ENCODE peak calls at places on chromosome 12, in nine cellular contexts. One of them, this sample, is unnamed.

GRCh38 chr12:14880890-14881453 is 4.7 kb downstream of the MGP start:
- DNase-seq in caudate nucleus: no peak
- DNase-seq in stimulated activated naive CD4-positive, alpha-beta T cell: peak; percentile 27
- DNase-seq in cardiac fibroblast: no peak
- DNase-seq in heart right ventricle: no peak
- DNase-seq in heart left ventricle: no peak
- DNase-seq in central memory CD4-positive, alpha-beta T cell: no peak
- DNase-seq in NCI-H1694: no peak
- DNase-seq in upper lobe of right lung: no peak
- DNase-seq in this sample: no peak

GRCh38 chr12:132561784-132562156 is 48.6 kb downstream of the LRCOL1 start:
- DNase-seq in NCI-H1694: no peak
- DNase-seq in cardiac fibroblast: no peak
- DNase-seq in central memory CD4-positive, alpha-beta T cell: no peak
- DNase-seq in heart left ventricle: no peak
- DNase-seq in upper lobe of right lung: no peak
- DNase-seq in caudate nucleus: no peak
- DNase-seq in stimulated activated naive CD4-positive, alpha-beta T cell: no peak
- DNase-seq in heart right ventricle: no peak
- DNase-seq in this sample: no peak

GRCh38 chr12:32305163-32305562 is 94.2 kb upstream of the FGD4 start:
- DNase-seq in central memory CD4-positive, alpha-beta T cell: peak; percentile 10
- DNase-seq in stimulated activated naive CD4-positive, alpha-beta T cell: peak; percentile 29
- DNase-seq in cardiac fibroblast: peak; percentile 72
- DNase-seq in upper lobe of right lung: no peak
- DNase-seq in heart left ventricle: no peak
- DNase-seq in caudate nucleus: no peak
- DNase-seq in heart right ventricle: no peak
- DNase-seq in NCI-H1694: peak; percentile 7
- DNase-seq in this sample: peak; percentile 7

GRCh38 chr12:72547593-72547992 is 275.4 kb downstream of the TRHDE start:
- DNase-seq in heart left ventricle: no peak
- DNase-seq in heart right ventricle: no peak
- DNase-seq in central memory CD4-positive, alpha-beta T cell: no peak
- DNase-seq in NCI-H1694: no peak
- DNase-seq in upper lobe of right lung: no peak
- DNase-seq in cardiac fibroblast: no peak
- DNase-seq in stimulated activated naive CD4-positive, alpha-beta T cell: no peak
- DNase-seq in caudate nucleus: no peak
- DNase-seq in this sample: no peak

GRCh38 chr12:102204025-102204424 is 6.4 kb upstream of the PMCH start:
- DNase-seq in heart right ventricle: no peak
- DNase-seq in heart left ventricle: no peak
- DNase-seq in NCI-H1694: no peak
- DNase-seq in upper lobe of right lung: no peak
- DNase-seq in central memory CD4-positive, alpha-beta T cell: no peak
- DNase-seq in caudate nucleus: no peak
- DNase-seq in stimulated activated naive CD4-positive, alpha-beta T cell: no peak
- DNase-seq in cardiac fibroblast: no peak
- DNase-seq in this sample: no peak

GRCh38 chr12:110006115-110006514 is 6.9 kb downstream of the ANKRD13A start:
- DNase-seq in upper lobe of right lung: no peak
- DNase-seq in NCI-H1694: no peak
- DNase-seq in caudate nucleus: no peak
- DNase-seq in heart left ventricle: no peak
- DNase-seq in cardiac fibroblast: no peak
- DNase-seq in heart right ventricle: no peak
- DNase-seq in central memory CD4-positive, alpha-beta T cell: no peak
- DNase-seq in stimulated activated naive CD4-positive, alpha-beta T cell: no peak
- DNase-seq in this sample: no peak

GRCh38 chr12:125105600-125105999 is 40.4 kb downstream of the AACS start:
- DNase-seq in central memory CD4-positive, alpha-beta T cell: no peak
- DNase-seq in caudate nucleus: no peak
- DNase-seq in upper lobe of right lung: no peak
- DNase-seq in heart right ventricle: no peak
- DNase-seq in cardiac fibroblast: no peak
- DNase-seq in NCI-H1694: no peak
- DNase-seq in heart left ventricle: no peak
- DNase-seq in stimulated activated naive CD4-positive, alpha-beta T cell: no peak
- DNase-seq in this sample: no peak

GRCh38 chr12:130041983-130042812 is 120.1 kb upstream of the FZD10 start:
- DNase-seq in central memory CD4-positive, alpha-beta T cell: no peak
- DNase-seq in cardiac fibroblast: no peak
- DNase-seq in caudate nucleus: peak; percentile 12
- DNase-seq in heart left ventricle: no peak
- DNase-seq in stimulated activated naive CD4-positive, alpha-beta T cell: peak; percentile 61
- DNase-seq in upper lobe of right lung: peak; percentile 75
- DNase-seq in heart right ventricle: peak; percentile 37
- DNase-seq in NCI-H1694: peak; percentile 3
- DNase-seq in this sample: no peak

GRCh38 chr12:51917041-51917590 is 9.8 kb downstream of the ACVRL1 start:
- DNase-seq in stimulated activated naive CD4-positive, alpha-beta T cell: no peak
- DNase-seq in heart left ventricle: no peak
- DNase-seq in NCI-H1694: no peak
- DNase-seq in central memory CD4-positive, alpha-beta T cell: no peak
- DNase-seq in caudate nucleus: no peak
- DNase-seq in upper lobe of right lung: peak; percentile 42
- DNase-seq in heart right ventricle: no peak
- DNase-seq in cardiac fibroblast: no peak
- DNase-seq in this sample: no peak

GRCh38 chr12:123075092-123075491 is 75.8 kb downstream of the PITPNM2 start:
- DNase-seq in stimulated activated naive CD4-positive, alpha-beta T cell: peak; percentile 56
- DNase-seq in heart left ventricle: peak; percentile 44
- DNase-seq in upper lobe of right lung: no peak
- DNase-seq in caudate nucleus: no peak
- DNase-seq in central memory CD4-positive, alpha-beta T cell: no peak
- DNase-seq in cardiac fibroblast: no peak
- DNase-seq in NCI-H1694: no peak
- DNase-seq in heart right ventricle: no peak
- DNase-seq in this sample: no peak

GRCh38 chr12:46131729-46132128 is 137.1 kb downstream of the SLC38A1 start:
- DNase-seq in cardiac fibroblast: peak; percentile 8
- DNase-seq in caudate nucleus: no peak
- DNase-seq in heart right ventricle: no peak
- DNase-seq in upper lobe of right lung: no peak
- DNase-seq in central memory CD4-positive, alpha-beta T cell: no peak
- DNase-seq in heart left ventricle: no peak
- DNase-seq in NCI-H1694: no peak
- DNase-seq in stimulated activated naive CD4-positive, alpha-beta T cell: no peak
- DNase-seq in this sample: no peak

GRCh38 chr12:25250744-25251730 is at the start of gene KRAS:
- DNase-seq in NCI-H1694: peak; percentile 91
- DNase-seq in heart left ventricle: peak; percentile 98
- DNase-seq in upper lobe of right lung: peak; percentile 98
- DNase-seq in stimulated activated naive CD4-positive, alpha-beta T cell: peak; percentile 85
- DNase-seq in cardiac fibroblast: peak; percentile 98
- DNase-seq in caudate nucleus: peak; percentile 93
- DNase-seq in central memory CD4-positive, alpha-beta T cell: peak; percentile 89
- DNase-seq in heart right ventricle: peak; percentile 98
- DNase-seq in this sample: peak; percentile 82

GRCh38 chr12:2582631-2583616 is 211.8 kb upstream of the FKBP4 start:
- DNase-seq in upper lobe of right lung: peak; percentile 84
- DNase-seq in caudate nucleus: no peak
- DNase-seq in cardiac fibroblast: peak; percentile 47
- DNase-seq in heart right ventricle: peak; percentile 82
- DNase-seq in central memory CD4-positive, alpha-beta T cell: peak; percentile 1
- DNase-seq in stimulated activated naive CD4-positive, alpha-beta T cell: peak; percentile 12
- DNase-seq in heart left ventricle: peak; percentile 89
- DNase-seq in NCI-H1694: peak; percentile 56
- DNase-seq in this sample: peak; percentile 63

GRCh38 chr12:131231194-131231980 is 277.7 kb downstream of the ADGRD1 start:
- DNase-seq in NCI-H1694: no peak
- DNase-seq in stimulated activated naive CD4-positive, alpha-beta T cell: no peak
- DNase-seq in heart right ventricle: no peak
- DNase-seq in heart left ventricle: no peak
- DNase-seq in cardiac fibroblast: no peak
- DNase-seq in central memory CD4-positive, alpha-beta T cell: no peak
- DNase-seq in caudate nucleus: no peak
- DNase-seq in upper lobe of right lung: no peak
- DNase-seq in this sample: no peak

GRCh38 chr12:52618216-52618615 is at the start of gene KRT73:
- DNase-seq in stimulated activated naive CD4-positive, alpha-beta T cell: no peak
- DNase-seq in upper lobe of right lung: no peak
- DNase-seq in heart right ventricle: no peak
- DNase-seq in caudate nucleus: no peak
- DNase-seq in NCI-H1694: no peak
- DNase-seq in cardiac fibroblast: no peak
- DNase-seq in central memory CD4-positive, alpha-beta T cell: no peak
- DNase-seq in heart left ventricle: no peak
- DNase-seq in this sample: no peak

GRCh38 chr12:54349031-54349430 is 15.3 kb downstream of the GPR84 start:
- DNase-seq in upper lobe of right lung: no peak
- DNase-seq in heart left ventricle: no peak
- DNase-seq in NCI-H1694: no peak
- DNase-seq in central memory CD4-positive, alpha-beta T cell: no peak
- DNase-seq in stimulated activated naive CD4-positive, alpha-beta T cell: no peak
- DNase-seq in cardiac fibroblast: no peak
- DNase-seq in caudate nucleus: no peak
- DNase-seq in heart right ventricle: no peak
- DNase-seq in this sample: no peak

GRCh38 chr12:27151479-27151878 is 69.1 kb upstream of the C12orf71 start:
- DNase-seq in central memory CD4-positive, alpha-beta T cell: no peak
- DNase-seq in caudate nucleus: no peak
- DNase-seq in NCI-H1694: no peak
- DNase-seq in stimulated activated naive CD4-positive, alpha-beta T cell: no peak
- DNase-seq in upper lobe of right lung: no peak
- DNase-seq in cardiac fibroblast: no peak
- DNase-seq in heart right ventricle: no peak
- DNase-seq in heart left ventricle: no peak
- DNase-seq in this sample: peak; percentile 22

GRCh38 chr12:13112968-13113367 is 9.5 kb upstream of the GSG1 start:
- DNase-seq in heart right ventricle: no peak
- DNase-seq in heart left ventricle: no peak
- DNase-seq in caudate nucleus: no peak
- DNase-seq in stimulated activated naive CD4-positive, alpha-beta T cell: no peak
- DNase-seq in cardiac fibroblast: no peak
- DNase-seq in upper lobe of right lung: no peak
- DNase-seq in NCI-H1694: no peak
- DNase-seq in central memory CD4-positive, alpha-beta T cell: no peak
- DNase-seq in this sample: no peak